ENCODE peak calls at places on chromosomes 13 and 19, in four cellular contexts. S is T-helper 1 cell, K is amygdala, V is ELR. G is an unnamed sample.

GRCh38 chr19:36101550-36102327 is 9.2 kb upstream of the OVOL3 start:
- DNase-seq in S (no peak), K (no peak), V (no peak), G (no peak)

GRCh38 chr13:50909605-50910482 is at the start of gene RNASEH2B:
- DNase-seq in S (peak; percentile 69), K (peak; percentile 65), V (peak; percentile 77), G (peak; percentile 58)

GRCh38 chr19:35899547-35900214 is 659 bp downstream of the NFKBID start:
- DNase-seq in S (peak; percentile 88), K (peak; percentile 74), V (peak; percentile 84), G (peak; percentile 84)

GRCh38 chr19:35216833-35217707 is 11.5 kb downstream of the FAM187B start:
- DNase-seq in S (peak; percentile 19), K (peak; percentile 59), V (no peak), G (peak; percentile 12)

GRCh38 chr13:50078512-50079277 is 63.5 kb downstream of the KCNRG start:
- DNase-seq in S (no peak), K (no peak), V (no peak), G (no peak)

GRCh38 chr19:13905634-13906524 is at the start of the genes BRME1 and CC2D1A:
- DNase-seq in S (peak; percentile 94), K (peak; percentile 92), V (peak; percentile 90), G (peak; percentile 87)

GRCh38 chr19:778910-779653 is 18.2 kb upstream of the PTBP1 start:
- DNase-seq in S (no peak), K (no peak), V (peak; percentile 89), G (no peak)

GRCh38 chr13:41137951-41138350 is 5.3 kb upstream of the KBTBD6 start:
- DNase-seq in S (no peak), K (no peak), V (peak; percentile 90), G (no peak)

GRCh38 chr19:57566396-57567256 is 7.0 kb upstream of the ZNF550 start:
- DNase-seq in S (no peak), K (no peak), V (peak; percentile 77), G (no peak)

GRCh38 chr13:103287659-103288058 is 221.4 kb upstream of the SLC10A2 start:
- DNase-seq in S (no peak), K (no peak), V (peak; percentile 0), G (no peak)

G was measured in T-helper 22 cell.